ENCODE peak calls at places on chromosomes 4 and X, in seven cellular contexts. One of them, this sample, is unnamed.

GRCh38 chrX:54087661-54088060 is 43.4 kb upstream of the PHF8 start:
- DNase-seq in HCT116: no peak
- DNase-seq in A549: no peak
- DNase-seq in ovary: no peak
- DNase-seq in uterus: no peak
- DNase-seq in lower leg skin: no peak
- DNase-seq in vagina: no peak
- DNase-seq in this sample: no peak

GRCh38 chrX:35919536-35920309 is at the start of gene CFAP47:
- DNase-seq in HCT116: no peak
- DNase-seq in A549: peak
- DNase-seq in ovary: no peak
- DNase-seq in uterus: no peak
- DNase-seq in lower leg skin: no peak
- DNase-seq in vagina: no peak
- DNase-seq in this sample: no peak

GRCh38 chrX:118179161-118179560 is 62.6 kb upstream of the KLHL13 start:
- DNase-seq in HCT116: no peak
- DNase-seq in A549: no peak
- DNase-seq in ovary: no peak
- DNase-seq in uterus: no peak
- DNase-seq in lower leg skin: no peak
- DNase-seq in vagina: no peak
- DNase-seq in this sample: no peak

GRCh38 chrX:43753637-43754036 is 97.5 kb downstream of the MAOA start:
- DNase-seq in HCT116: no peak
- DNase-seq in A549: no peak
- DNase-seq in ovary: no peak
- DNase-seq in uterus: no peak
- DNase-seq in lower leg skin: no peak
- DNase-seq in vagina: no peak
- DNase-seq in this sample: no peak

GRCh38 chrX:57595381-57595811 is 3.6 kb downstream of the ZXDB start:
- DNase-seq in HCT116: no peak
- DNase-seq in A549: no peak
- DNase-seq in ovary: peak
- DNase-seq in uterus: peak
- DNase-seq in lower leg skin: no peak
- DNase-seq in vagina: no peak
- DNase-seq in this sample: no peak

GRCh38 chr4:173837517-173837916 is 307.5 kb upstream of the HAND2 start:
- DNase-seq in HCT116: no peak
- DNase-seq in A549: no peak
- DNase-seq in ovary: no peak
- DNase-seq in uterus: no peak
- DNase-seq in lower leg skin: no peak
- DNase-seq in vagina: no peak
- DNase-seq in this sample: no peak

GRCh38 chr4:154507170-154507569 is 15.6 kb upstream of the DCHS2 start:
- DNase-seq in HCT116: no peak
- DNase-seq in A549: no peak
- DNase-seq in ovary: no peak
- DNase-seq in uterus: no peak
- DNase-seq in lower leg skin: no peak
- DNase-seq in vagina: no peak
- DNase-seq in this sample: no peak

GRCh38 chrX:45233541-45233940 is 32.9 kb upstream of the DIPK2B start:
- DNase-seq in HCT116: no peak
- DNase-seq in A549: no peak
- DNase-seq in ovary: no peak
- DNase-seq in uterus: no peak
- DNase-seq in lower leg skin: no peak
- DNase-seq in vagina: no peak
- DNase-seq in this sample: no peak

GRCh38 chr4:122908223-122908622 is 14.2 kb downstream of the NUDT6 start:
- DNase-seq in HCT116: no peak
- DNase-seq in A549: no peak
- DNase-seq in ovary: no peak
- DNase-seq in uterus: no peak
- DNase-seq in lower leg skin: no peak
- DNase-seq in vagina: no peak
- DNase-seq in this sample: no peak

GRCh38 chrX:48897157-48897620 is 379 bp downstream of the TIMM17B start:
- DNase-seq in HCT116: peak
- DNase-seq in A549: peak
- DNase-seq in ovary: peak
- DNase-seq in uterus: peak
- DNase-seq in lower leg skin: peak
- DNase-seq in vagina: no peak
- DNase-seq in this sample: no peak

GRCh38 chr4:109676886-109677285 is 26.4 kb downstream of the CASP6 start:
- DNase-seq in HCT116: no peak
- DNase-seq in A549: no peak
- DNase-seq in ovary: no peak
- DNase-seq in uterus: no peak
- DNase-seq in lower leg skin: no peak
- DNase-seq in vagina: no peak
- DNase-seq in this sample: no peak

GRCh38 chr4:82493721-82494425 is 63.5 kb downstream of the ENOPH1 start:
- DNase-seq in HCT116: no peak
- DNase-seq in A549: no peak
- DNase-seq in ovary: no peak
- DNase-seq in uterus: no peak
- DNase-seq in lower leg skin: no peak
- DNase-seq in vagina: no peak
- DNase-seq in this sample: no peak

GRCh38 chr4:67545199-67545995 is at the start of gene CENPC:
- DNase-seq in HCT116: peak
- DNase-seq in A549: peak
- DNase-seq in ovary: peak
- DNase-seq in uterus: peak
- DNase-seq in lower leg skin: peak
- DNase-seq in vagina: no peak
- DNase-seq in this sample: peak

GRCh38 chrX:17608898-17609297 is 128.4 kb upstream of the SCML1 start:
- DNase-seq in HCT116: no peak
- DNase-seq in A549: no peak
- DNase-seq in ovary: no peak
- DNase-seq in uterus: no peak
- DNase-seq in lower leg skin: no peak
- DNase-seq in vagina: no peak
- DNase-seq in this sample: no peak

GRCh38 chr4:163536101-163536500 is 41.6 kb downstream of the TMA16 start:
- DNase-seq in HCT116: no peak
- DNase-seq in A549: no peak
- DNase-seq in ovary: no peak
- DNase-seq in uterus: no peak
- DNase-seq in lower leg skin: no peak
- DNase-seq in vagina: no peak
- DNase-seq in this sample: no peak

GRCh38 chr4:57249083-57249482 is 138.9 kb upstream of the IGFBP7 start:
- DNase-seq in HCT116: no peak
- DNase-seq in A549: no peak
- DNase-seq in ovary: no peak
- DNase-seq in uterus: no peak
- DNase-seq in lower leg skin: no peak
- DNase-seq in vagina: no peak
- DNase-seq in this sample: no peak

GRCh38 chrX:43559643-43560042 is 96.5 kb upstream of the MAOA start:
- DNase-seq in HCT116: peak
- DNase-seq in A549: peak
- DNase-seq in ovary: peak
- DNase-seq in uterus: peak
- DNase-seq in lower leg skin: no peak
- DNase-seq in vagina: no peak
- DNase-seq in this sample: no peak

GRCh38 chr4:149063007-149063406 is 620.8 kb upstream of the NR3C2 start:
- DNase-seq in HCT116: no peak
- DNase-seq in A549: no peak
- DNase-seq in ovary: no peak
- DNase-seq in uterus: no peak
- DNase-seq in lower leg skin: no peak
- DNase-seq in vagina: no peak
- DNase-seq in this sample: no peak

GRCh38 chrX:130874751-130875150 is 28.3 kb downstream of the ENOX2 start:
- DNase-seq in HCT116: no peak
- DNase-seq in A549: no peak
- DNase-seq in ovary: no peak
- DNase-seq in uterus: no peak
- DNase-seq in lower leg skin: no peak
- DNase-seq in vagina: no peak
- DNase-seq in this sample: no peak

GRCh38 chr4:77035153-77035552 is 40.6 kb downstream of the CCNI start:
- DNase-seq in HCT116: no peak
- DNase-seq in A549: no peak
- DNase-seq in ovary: no peak
- DNase-seq in uterus: no peak
- DNase-seq in lower leg skin: no peak
- DNase-seq in vagina: no peak
- DNase-seq in this sample: no peak

GRCh38 chr4:20616313-20616712 is 83.9 kb upstream of the PACRGL start:
- DNase-seq in HCT116: no peak
- DNase-seq in A549: no peak
- DNase-seq in ovary: no peak
- DNase-seq in uterus: no peak
- DNase-seq in lower leg skin: no peak
- DNase-seq in vagina: no peak
- DNase-seq in this sample: no peak

GRCh38 chrX:11890843-11891514 is 132.9 kb downstream of the MSL3 start:
- DNase-seq in HCT116: no peak
- DNase-seq in A549: no peak
- DNase-seq in ovary: no peak
- DNase-seq in uterus: no peak
- DNase-seq in lower leg skin: no peak
- DNase-seq in vagina: no peak
- DNase-seq in this sample: no peak

GRCh38 chr4:40240040-40240653 is 43.3 kb downstream of the RHOH start:
- DNase-seq in HCT116: no peak
- DNase-seq in A549: no peak
- DNase-seq in ovary: no peak
- DNase-seq in uterus: no peak
- DNase-seq in lower leg skin: no peak
- DNase-seq in vagina: no peak
- DNase-seq in this sample: no peak

GRCh38 chr4:108383157-108383556 is 214.4 kb upstream of the LEF1 start:
- DNase-seq in HCT116: no peak
- DNase-seq in A549: no peak
- DNase-seq in ovary: no peak
- DNase-seq in uterus: no peak
- DNase-seq in lower leg skin: no peak
- DNase-seq in vagina: no peak
- DNase-seq in this sample: no peak

GRCh38 chr4:128335541-128335940 is 47.9 kb upstream of the PGRMC2 start:
- DNase-seq in HCT116: no peak
- DNase-seq in A549: no peak
- DNase-seq in ovary: no peak
- DNase-seq in uterus: no peak
- DNase-seq in lower leg skin: no peak
- DNase-seq in vagina: no peak
- DNase-seq in this sample: no peak

GRCh38 chr4:121714548-121714947 is 17.8 kb upstream of the ANXA5 start:
- DNase-seq in HCT116: no peak
- DNase-seq in A549: no peak
- DNase-seq in ovary: no peak
- DNase-seq in uterus: no peak
- DNase-seq in lower leg skin: no peak
- DNase-seq in vagina: no peak
- DNase-seq in this sample: no peak

GRCh38 chrX:12891167-12891566 is 15.3 kb upstream of the TLR8 start:
- DNase-seq in HCT116: no peak
- DNase-seq in A549: no peak
- DNase-seq in ovary: no peak
- DNase-seq in uterus: no peak
- DNase-seq in lower leg skin: no peak
- DNase-seq in vagina: no peak
- DNase-seq in this sample: no peak

GRCh38 chr4:106201373-106201772 is 114.6 kb downstream of the TBCK start:
- DNase-seq in HCT116: no peak
- DNase-seq in A549: no peak
- DNase-seq in ovary: no peak
- DNase-seq in uterus: no peak
- DNase-seq in lower leg skin: no peak
- DNase-seq in vagina: no peak
- DNase-seq in this sample: no peak

GRCh38 chr4:31130930-31131329 is 410.8 kb downstream of the PCDH7 start:
- DNase-seq in HCT116: no peak
- DNase-seq in A549: no peak
- DNase-seq in ovary: no peak
- DNase-seq in uterus: no peak
- DNase-seq in lower leg skin: no peak
- DNase-seq in vagina: no peak
- DNase-seq in this sample: no peak

GRCh38 chr4:31139767-31140166 is 419.6 kb downstream of the PCDH7 start:
- DNase-seq in HCT116: no peak
- DNase-seq in A549: no peak
- DNase-seq in ovary: no peak
- DNase-seq in uterus: no peak
- DNase-seq in lower leg skin: no peak
- DNase-seq in vagina: no peak
- DNase-seq in this sample: no peak

GRCh38 chr4:31134720-31135119 is 414.6 kb downstream of the PCDH7 start:
- DNase-seq in HCT116: no peak
- DNase-seq in A549: no peak
- DNase-seq in ovary: no peak
- DNase-seq in uterus: no peak
- DNase-seq in lower leg skin: no peak
- DNase-seq in vagina: no peak
- DNase-seq in this sample: no peak
- TF ChIP-seq POLR2A in HCT116: no peak
- TF ChIP-seq POLR2A in A549: no peak
- TF ChIP-seq POLR2A in ovary: no peak
- TF ChIP-seq POLR2A in uterus: no peak
- TF ChIP-seq POLR2A in lower leg skin: no peak
- TF ChIP-seq POLR2A in vagina: no peak
- TF ChIP-seq POLR2A in this sample: no peak

GRCh38 chr4:134773497-134774000 is 572.0 kb upstream of the PABPC4L start:
- DNase-seq in HCT116: no peak
- DNase-seq in A549: no peak
- DNase-seq in ovary: no peak
- DNase-seq in uterus: no peak
- DNase-seq in lower leg skin: no peak
- DNase-seq in vagina: no peak
- DNase-seq in this sample: no peak
- TF ChIP-seq POLR2A in HCT116: no peak
- TF ChIP-seq POLR2A in A549: no peak
- TF ChIP-seq POLR2A in ovary: no peak
- TF ChIP-seq POLR2A in uterus: no peak
- TF ChIP-seq POLR2A in lower leg skin: no peak
- TF ChIP-seq POLR2A in vagina: no peak
- TF ChIP-seq POLR2A in this sample: no peak

GRCh38 chr4:70818173-70818856 is 21.4 kb downstream of the GRSF1 start:
- DNase-seq in HCT116: no peak
- DNase-seq in A549: no peak
- DNase-seq in ovary: no peak
- DNase-seq in uterus: no peak
- DNase-seq in lower leg skin: no peak
- DNase-seq in vagina: no peak
- DNase-seq in this sample: no peak
- TF ChIP-seq POLR2A in HCT116: no peak
- TF ChIP-seq POLR2A in A549: no peak
- TF ChIP-seq POLR2A in ovary: no peak
- TF ChIP-seq POLR2A in uterus: no peak
- TF ChIP-seq POLR2A in lower leg skin: no peak
- TF ChIP-seq POLR2A in vagina: no peak
- TF ChIP-seq POLR2A in this sample: no peak

GRCh38 chrX:1492421-1493012 is 39.8 kb upstream of the ASMTL start:
- DNase-seq in HCT116: no peak
- DNase-seq in A549: no peak
- DNase-seq in ovary: no peak
- DNase-seq in uterus: no peak
- DNase-seq in lower leg skin: peak
- DNase-seq in vagina: no peak
- DNase-seq in this sample: no peak
- TF ChIP-seq POLR2A in HCT116: no peak
- TF ChIP-seq POLR2A in A549: no peak
- TF ChIP-seq POLR2A in ovary: no peak
- TF ChIP-seq POLR2A in uterus: no peak
- TF ChIP-seq POLR2A in lower leg skin: no peak
- TF ChIP-seq POLR2A in vagina: no peak
- TF ChIP-seq POLR2A in this sample: no peak

This sample was measured in GM12891.